ENCODE peak calls at places on chromosomes 12 and 14, in six cellular contexts. B is PC-3, E is transverse colon, Z is psoas muscle, C is fibroblast of the aortic adventitia, X is HepG2. P is an unnamed sample.

GRCh38 chr14:61151276-61151675 is 129.9 kb downstream of the TMEM30B start:
- DNase-seq in B (no peak), E (no peak), Z (no peak), C (no peak), X (no peak), P (no peak)

GRCh38 chr12:51371295-51371953 is 19.8 kb downstream of the GALNT6 start:
- DNase-seq in B (peak), E (peak), Z (peak), C (peak), X (peak), P (peak)

GRCh38 chr12:131536337-131536736 is 174.6 kb upstream of the SFSWAP start:
- DNase-seq in B (no peak), E (no peak), Z (no peak), C (no peak), X (no peak), P (no peak)

GRCh38 chr12:56836317-56836716 is 73.2 kb downstream of the HSD17B6 start:
- DNase-seq in B (peak), E (peak), Z (no peak), C (peak), X (no peak), P (peak)

GRCh38 chr12:48388430-48388829 is 37.7 kb upstream of the ZNF641 start:
- DNase-seq in B (peak), E (no peak), Z (no peak), C (peak), X (no peak), P (no peak)

GRCh38 chr12:119693006-119693405 is 25.1 kb downstream of the PRKAB1 start:
- DNase-seq in B (peak), E (peak), Z (no peak), C (peak), X (no peak), P (peak)

GRCh38 chr14:75960219-75960618 is 21.6 kb downstream of the TGFB3 start:
- DNase-seq in B (no peak), E (no peak), Z (no peak), C (no peak), X (no peak), P (no peak)

GRCh38 chr14:36817071-36817930 is 155.6 kb downstream of the PAX9 start:
- DNase-seq in B (no peak), E (no peak), Z (no peak), C (no peak), X (no peak), P (no peak)

GRCh38 chr12:102301547-102301946 is 103.9 kb upstream of the PMCH start:
- DNase-seq in B (no peak), E (no peak), Z (no peak), C (no peak), X (no peak), P (no peak)

GRCh38 chr12:2198088-2198501 is 145.3 kb downstream of the CACNA1C start:
- DNase-seq in B (no peak), E (no peak), Z (no peak), C (no peak), X (no peak), P (no peak)

GRCh38 chr12:20426191-20426590 is 57.9 kb downstream of the PDE3A start:
- DNase-seq in B (no peak), E (no peak), Z (peak), C (peak), X (no peak), P (no peak)

GRCh38 chr12:129052373-129052772 is 199.1 kb downstream of the GLT1D1 start:
- DNase-seq in B (no peak), E (no peak), Z (no peak), C (no peak), X (no peak), P (no peak)

GRCh38 chr14:38135096-38135495 is 72.6 kb upstream of the SSTR1 start:
- DNase-seq in B (no peak), E (no peak), Z (no peak), C (no peak), X (no peak), P (no peak)

GRCh38 chr14:76426161-76426696 is 50.3 kb downstream of the ESRRB start:
- DNase-seq in B (peak), E (no peak), Z (no peak), C (no peak), X (no peak), P (peak)

GRCh38 chr12:3168775-3169221 is 91.6 kb downstream of the TSPAN9 start:
- DNase-seq in B (peak), E (no peak), Z (peak), C (peak), X (no peak), P (peak)

GRCh38 chr12:66398931-66399625 is 96.8 kb downstream of the HELB start:
- DNase-seq in B (peak), E (no peak), Z (peak), C (peak), X (no peak), P (no peak)

GRCh38 chr14:24095196-24096068 is 1.3 kb downstream of the PCK2 start:
- DNase-seq in B (no peak), E (peak), Z (peak), C (peak), X (peak), P (peak)

GRCh38 chr12:30794591-30795409 is 40.0 kb upstream of the CAPRIN2 start:
- DNase-seq in B (peak), E (no peak), Z (no peak), C (peak), X (peak), P (no peak)

GRCh38 chr12:82696543-82696942 is 9.8 kb downstream of the TMTC2 start:
- DNase-seq in B (no peak), E (no peak), Z (no peak), C (peak), X (no peak), P (no peak)

GRCh38 chr12:86264451-86265328 is 8.5 kb upstream of the MGAT4C start:
- DNase-seq in B (peak), E (peak), Z (peak), C (no peak), X (no peak), P (no peak)

GRCh38 chr12:131290255-131290959 is 336.7 kb downstream of the ADGRD1 start:
- DNase-seq in B (no peak), E (no peak), Z (no peak), C (no peak), X (no peak), P (no peak)

GRCh38 chr12:133234971-133235370 is 706 bp downstream of the ANHX start:
- DNase-seq in B (no peak), E (no peak), Z (no peak), C (no peak), X (no peak), P (no peak)

GRCh38 chr12:11348439-11348838 is 38.2 kb upstream of the PRB4 start:
- DNase-seq in B (no peak), E (no peak), Z (no peak), C (no peak), X (no peak), P (no peak)

GRCh38 chr12:104454997-104455396 is 1.8 kb upstream of the CHST11 start:
- DNase-seq in B (peak), E (no peak), Z (no peak), C (peak), X (no peak), P (no peak)

GRCh38 chr14:38389666-38390065 is 133.8 kb upstream of the CLEC14A start:
- DNase-seq in B (no peak), E (no peak), Z (no peak), C (no peak), X (no peak), P (no peak)

GRCh38 chr12:113231275-113232231 is 10.3 kb downstream of the TPCN1 start:
- DNase-seq in B (no peak), E (no peak), Z (no peak), C (peak), X (peak), P (no peak)

GRCh38 chr14:103527408-103528157 is 1.4 kb upstream of the TRMT61A start:
- DNase-seq in B (no peak), E (peak), Z (no peak), C (peak), X (no peak), P (no peak)

GRCh38 chr14:71733210-71733883 is 198.9 kb upstream of the RGS6 start:
- DNase-seq in B (no peak), E (no peak), Z (no peak), C (peak), X (no peak), P (no peak)

GRCh38 chr12:123077298-123078113 is 73.4 kb downstream of the PITPNM2 start:
- DNase-seq in B (no peak), E (no peak), Z (no peak), C (no peak), X (no peak), P (no peak)

GRCh38 chr12:123076604-123077297 is 74.1 kb downstream of the PITPNM2 start:
- DNase-seq in B (peak), E (no peak), Z (no peak), C (no peak), X (no peak), P (no peak)

GRCh38 chr12:123073962-123074801 is 76.7 kb downstream of the PITPNM2 start:
- DNase-seq in B (no peak), E (no peak), Z (no peak), C (no peak), X (no peak), P (no peak)

GRCh38 chr12:123075092-123075491 is 75.8 kb downstream of the PITPNM2 start:
- DNase-seq in B (no peak), E (no peak), Z (no peak), C (no peak), X (no peak), P (no peak)

GRCh38 chr12:123075591-123076171 is 75.2 kb downstream of the PITPNM2 start:
- DNase-seq in B (peak), E (peak), Z (no peak), C (no peak), X (peak), P (peak)
- TF ChIP-seq CTCF in B (no peak), E (peak), Z (no peak), C (no peak), X (peak), P (peak)

GRCh38 chr12:14252697-14253096 is 112.8 kb upstream of the ATF7IP start:
- DNase-seq in B (no peak), E (no peak), Z (no peak), C (no peak), X (no peak), P (no peak)
- TF ChIP-seq CTCF in B (no peak), E (no peak), Z (no peak), C (no peak), X (no peak), P (no peak)

DNA sequence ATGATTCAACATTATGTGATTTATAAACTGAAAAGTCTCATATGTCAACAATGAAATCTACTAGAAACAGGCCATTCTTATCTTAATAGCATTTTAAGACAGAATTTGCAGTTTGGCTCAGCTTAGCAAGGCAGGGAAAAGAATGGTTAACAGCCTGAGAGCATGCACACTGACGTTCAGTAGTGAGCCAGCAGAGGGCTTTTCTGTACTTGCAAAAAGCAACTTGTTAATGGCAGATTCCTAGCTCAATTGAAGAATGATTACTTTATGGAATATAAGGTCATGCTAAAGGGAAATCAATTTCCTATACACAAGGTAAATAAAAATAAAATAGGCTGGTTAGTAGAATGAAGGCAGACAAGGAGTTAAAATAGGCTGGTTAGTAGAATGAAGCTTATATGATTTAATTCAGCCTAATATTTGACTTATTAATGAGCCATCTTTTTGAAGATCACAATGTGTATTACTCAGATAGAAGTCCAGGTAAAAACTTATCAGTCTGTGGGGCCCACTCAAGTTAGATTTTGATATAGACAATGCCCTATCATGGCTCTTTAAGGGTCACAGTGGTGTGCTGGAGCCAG is 95.9 kb downstream of the OTOGL start:
- DNase-seq in B (peak), E (no peak), Z (no peak), C (peak), X (peak), P (peak)
- TF ChIP-seq CTCF in B (peak), E (no peak), Z (peak), C (peak), X (peak), P (peak)

GRCh38 chr14:91817566-91818325 is 49.6 kb downstream of the TC2N start:
- DNase-seq in B (no peak), E (no peak), Z (no peak), C (no peak), X (no peak), P (no peak)

GRCh38 chr14:91810699-91811098 is 56.6 kb downstream of the TC2N start:
- DNase-seq in B (no peak), E (no peak), Z (no peak), C (no peak), X (no peak), P (no peak)

GRCh38 chr14:91814317-91814716 is 53.0 kb downstream of the TC2N start:
- DNase-seq in B (no peak), E (no peak), Z (no peak), C (no peak), X (no peak), P (no peak)
- TF ChIP-seq CTCF in B (no peak), E (no peak), Z (no peak), C (no peak), X (no peak), P (no peak)

GRCh38 chr12:116273813-116274551 is 3.5 kb downstream of the MED13L start:
- DNase-seq in B (no peak), E (no peak), Z (no peak), C (no peak), X (no peak), P (no peak)
- TF ChIP-seq CTCF in B (no peak), E (no peak), Z (no peak), C (no peak), X (no peak), P (no peak)

GRCh38 chr12:69583203-69583602 is 2.1 kb upstream of the CCT2 start:
- DNase-seq in B (peak), E (no peak), Z (no peak), C (no peak), X (peak), P (no peak)
- TF ChIP-seq CTCF in B (peak), E (no peak), Z (no peak), C (no peak), X (peak), P (peak)

GRCh38 chr14:63972323-63972932 is 119.6 kb downstream of the SYNE2 start:
- DNase-seq in B (no peak), E (no peak), Z (no peak), C (no peak), X (no peak), P (no peak)
- TF ChIP-seq CTCF in B (no peak), E (no peak), Z (no peak), C (no peak), X (no peak), P (no peak)

GRCh38 chr12:7966558-7966957 is 30.6 kb upstream of the SLC2A3 start:
- DNase-seq in B (no peak), E (no peak), Z (no peak), C (no peak), X (no peak), P (no peak)

GRCh38 chr12:7972734-7973488 is 36.9 kb upstream of the SLC2A3 start:
- DNase-seq in B (no peak), E (no peak), Z (no peak), C (no peak), X (no peak), P (no peak)

GRCh38 chr12:7970475-7971252 is 34.7 kb upstream of the SLC2A3 start:
- DNase-seq in B (peak), E (peak), Z (peak), C (peak), X (no peak), P (peak)
- TF ChIP-seq CTCF in B (no peak), E (peak), Z (no peak), C (peak), X (no peak), P (no peak)

DNA sequence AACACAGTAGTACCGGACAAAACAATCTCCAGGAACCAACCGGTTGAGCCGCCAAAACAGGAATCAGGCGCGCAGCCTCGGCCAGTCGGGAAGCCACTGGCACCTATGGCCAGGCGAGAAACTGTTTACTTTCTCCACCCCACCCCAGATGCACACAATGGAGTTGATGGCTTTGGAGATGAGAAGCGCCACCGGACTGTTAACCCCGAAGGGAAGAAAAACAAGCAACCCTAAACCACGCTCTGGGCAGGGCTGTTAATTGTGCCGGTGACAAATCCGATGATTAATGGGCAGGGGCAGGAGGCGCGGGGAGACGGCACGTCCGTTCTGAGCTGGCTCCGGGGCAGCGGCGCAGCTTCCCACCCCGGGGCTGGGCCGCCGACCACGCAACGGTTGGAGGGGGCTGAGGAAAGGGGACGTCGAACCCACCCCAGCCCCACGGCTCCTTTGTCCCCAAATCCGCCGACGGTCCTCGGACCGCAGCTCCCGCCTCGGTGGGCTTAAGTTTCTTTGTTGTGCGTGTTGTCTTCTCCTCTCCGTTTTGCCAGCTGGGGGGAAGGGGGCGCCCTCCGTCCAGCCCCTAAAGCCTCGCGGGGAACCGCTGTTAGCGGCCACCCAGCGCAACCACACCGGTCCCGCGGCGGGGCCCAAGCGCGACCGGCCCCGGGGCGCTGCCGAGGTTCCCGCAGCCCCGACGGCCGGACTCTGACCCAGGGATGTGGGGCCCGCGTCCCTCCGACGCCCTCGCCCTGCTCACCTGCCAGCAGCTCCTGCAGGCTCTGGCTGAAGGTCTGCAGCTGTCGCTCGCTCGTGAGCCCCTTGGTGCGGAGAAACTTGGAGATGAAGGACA is 790 bp downstream of the BTG1 start:
- DNase-seq in B (peak), E (peak), Z (peak), C (peak), X (peak), P (peak)
- TF ChIP-seq CTCF in B (peak), E (no peak), Z (peak), C (no peak), X (peak), P (no peak)

DNA sequence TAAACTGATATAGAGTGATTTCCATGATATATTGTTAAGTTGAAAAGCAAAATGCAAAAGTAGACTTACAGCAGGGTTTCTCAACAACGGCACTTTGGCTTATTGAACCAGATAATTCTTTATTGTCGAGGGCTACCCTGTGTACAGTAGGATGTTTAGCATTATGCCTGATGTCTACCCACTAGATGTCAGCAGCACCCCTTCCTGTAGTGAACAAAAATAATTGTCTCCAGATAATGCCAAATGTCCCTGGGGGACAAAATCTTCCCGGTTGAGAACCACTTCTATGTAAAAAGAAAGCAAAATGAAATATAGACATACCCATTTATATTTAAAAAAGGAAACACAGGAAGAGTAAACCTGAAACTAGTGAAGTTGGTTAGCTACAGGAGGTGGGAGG is 32.4 kb downstream of the ABCD2 start:
- DNase-seq in B (peak), E (no peak), Z (no peak), C (no peak), X (no peak), P (peak)
- TF ChIP-seq CTCF in B (peak), E (no peak), Z (no peak), C (no peak), X (peak), P (peak)